ENCODE peak calls at places on chromosomes 7 and 10, in seven cellular contexts. A is neural progenitor cell; G is CD4-positive, alpha-beta memory T cell; Q is GM12878; J is lung; P is heart right ventricle; N is cardiac muscle cell. O is an unnamed sample. For H3K9me3 and H3K4me1, the result is how much of the 10 kb centered on the place peaks cover.

GRCh38 chr10:119723624-119724023 is 2.2 kb upstream of the INPP5F start:
- DNase-seq in A (peak), G (no peak), Q (no peak), J (no peak), P (no peak), N (no peak), O (no peak)

GRCh38 chr10:127945335-127945734 is 38.4 kb downstream of the PTPRE start:
- DNase-seq in A (no peak), G (peak), Q (no peak), J (peak), P (peak), N (peak), O (no peak)

GRCh38 chr10:36492590-36493510 is 632.5 kb upstream of the ANKRD30A start:
- DNase-seq in A (no peak), G (no peak), Q (no peak), J (no peak), P (no peak), N (peak), O (no peak)

GRCh38 chr10:78718032-78718572 is 350.7 kb upstream of the ZMIZ1 start:
- DNase-seq in A (no peak), G (no peak), Q (no peak), J (no peak), P (no peak), N (no peak), O (no peak)

GRCh38 chr7:44489955-44490350 is 505 bp downstream of the NUDCD3 start:
- DNase-seq in A (no peak), G (peak), Q (no peak), J (no peak), P (no peak), N (peak), O (peak)

GRCh38 chr7:102106625-102107024 is 180.0 kb upstream of the SH2B2 start:
- DNase-seq in A (no peak), G (no peak), Q (no peak), J (no peak), P (no peak), N (no peak), O (no peak)

GRCh38 chr10:121959671-121960070 is 15.3 kb downstream of the NSMCE4A start:
- DNase-seq in A (no peak), G (no peak), Q (no peak), J (no peak), P (no peak), N (no peak), O (no peak)

GRCh38 chr7:17546206-17546998 is 247.9 kb downstream of the AHR start:
- DNase-seq in A (no peak), G (no peak), Q (no peak), J (no peak), P (no peak), N (peak), O (no peak)

GRCh38 chr10:95290446-95290800 is 380 bp downstream of the PDLIM1 start:
- DNase-seq in A (peak), G (no peak), Q (no peak), J (no peak), P (no peak), N (no peak), O (no peak)

GRCh38 chr10:133306941-133307379 is 1.7 kb downstream of the TUBGCP2 start:
- DNase-seq in A (no peak), G (no peak), Q (no peak), J (no peak), P (no peak), N (no peak), O (no peak)

GRCh38 chr7:16816820-16817219 is 12.0 kb upstream of the AGR2 start:
- DNase-seq in A (no peak), G (no peak), Q (no peak), J (no peak), P (no peak), N (no peak), O (no peak)

GRCh38 chr7:120857558-120858298 is at the start of gene TSPAN12:
- DNase-seq in A (peak), G (peak), Q (no peak), J (peak), P (peak), N (peak), O (peak)

GRCh38 chr10:329361-330099 is 194.3 kb downstream of the ZMYND11 start:
- DNase-seq in A (peak), G (no peak), Q (no peak), J (peak), P (peak), N (peak), O (no peak)

GRCh38 chr10:86964061-86964846 is 4.0 kb upstream of the ADIRF start:
- DNase-seq in A (no peak), G (no peak), Q (no peak), J (no peak), P (no peak), N (no peak), O (no peak)

GRCh38 chr7:113015038-113015645 is 71.5 kb downstream of the GPR85 start:
- DNase-seq in A (no peak), G (no peak), Q (no peak), J (no peak), P (no peak), N (peak), O (no peak)

GRCh38 chr10:100816671-100817070 is 71.3 kb downstream of the PAX2 start:
- DNase-seq in A (peak), G (no peak), Q (no peak), J (no peak), P (no peak), N (no peak), O (peak)

GRCh38 chr7:55056577-55057480 is 38.0 kb downstream of the EGFR start:
- DNase-seq in A (no peak), G (no peak), Q (no peak), J (no peak), P (no peak), N (peak), O (no peak)

GRCh38 chr7:57343901-57344622 is 105.9 kb upstream of the ZNF716 start:
- DNase-seq in A (no peak), G (no peak), Q (no peak), J (no peak), P (peak), N (no peak), O (no peak)
- H3K9me3 ChIP-seq in A (under half), G (under half), Q (under half), J (under half), P (under half), N (under half), O (under half)

GRCh38 chr10:104259456-104259855 is 4.8 kb downstream of the GSTO1 start:
- DNase-seq in A (no peak), G (no peak), Q (no peak), J (no peak), P (no peak), N (no peak), O (no peak)
- H3K4me1 ChIP-seq in A (under half), G (half or more), Q (under half), J (under half), P (half or more), N (under half), O (under half)

DNA sequence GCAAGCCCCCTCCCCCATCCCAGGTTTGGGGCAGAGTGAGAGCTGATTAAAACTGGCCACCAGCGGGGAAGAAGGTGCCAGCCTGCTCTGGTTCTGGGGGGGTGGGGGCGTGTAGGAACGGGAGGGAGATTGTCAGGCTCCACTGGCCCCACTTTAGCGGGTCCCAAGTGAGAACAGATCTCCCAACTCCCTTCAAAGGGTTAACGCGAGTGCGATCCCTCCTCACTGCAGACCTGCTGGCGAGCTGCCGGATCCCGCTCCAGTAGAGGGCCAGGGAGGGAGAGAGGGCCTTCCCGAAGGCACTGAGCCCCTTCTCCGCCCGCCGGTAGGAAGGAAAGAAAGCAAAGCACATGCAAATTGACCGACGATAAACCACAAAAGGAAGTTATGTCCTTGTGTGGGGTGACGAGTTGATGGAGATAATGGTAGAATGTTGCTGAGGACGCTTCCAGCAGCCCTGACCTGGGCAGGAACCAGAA is 1.3 kb downstream of the NRG3 start:
- DNase-seq in A (peak), G (no peak), Q (no peak), J (no peak), P (no peak), N (peak), O (peak)
- H3K4me3 ChIP-seq in A (peak), G (no peak), Q (no peak), J (no peak), P (peak), N (peak), O (peak)

DNA sequence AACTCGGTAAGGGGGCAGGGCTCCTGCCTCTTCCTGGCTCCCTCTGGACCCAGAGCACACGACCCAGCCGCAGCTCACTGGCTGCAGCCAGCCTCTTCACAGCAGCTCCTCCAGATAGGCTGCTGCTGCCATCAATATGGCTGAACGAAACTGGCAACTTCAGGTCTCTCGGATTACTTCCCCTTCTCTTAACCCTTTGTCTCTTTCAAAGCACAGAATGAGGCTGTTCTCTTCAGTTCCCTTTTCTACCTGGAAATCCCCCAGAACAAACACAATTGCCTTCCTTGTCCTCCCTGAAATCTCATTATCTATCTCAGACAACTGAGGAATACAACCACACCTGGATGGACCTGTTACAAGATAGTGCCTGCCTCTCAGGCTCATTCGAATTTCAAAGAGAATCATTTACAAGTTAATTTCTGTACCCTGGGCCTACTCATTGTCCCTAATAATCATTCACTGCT is 193.4 kb upstream of the MBL2 start:
- DNase-seq in A (peak), G (no peak), Q (peak), J (no peak), P (no peak), N (no peak), O (no peak)
- H3K9me3 ChIP-seq in A (under half), G (under half), Q (under half), J (under half), P (under half), N (under half), O (under half)

GRCh38 chr7:30147223-30147622 is 12.4 kb downstream of the MTURN start:
- DNase-seq in A (no peak), G (no peak), Q (no peak), J (no peak), P (no peak), N (no peak), O (no peak)
- H3K4me1 ChIP-seq in A (under half), G (under half), Q (under half), J (under half), P (under half), N (under half), O (under half)

GRCh38 chr10:23190872-23191763 is 994 bp upstream of the PTF1A start:
- DNase-seq in A (peak), G (no peak), Q (no peak), J (peak), P (no peak), N (no peak), O (no peak)
- H3K4me3 ChIP-seq in A (peak), G (no peak), Q (no peak), J (no peak), P (no peak), N (no peak), O (peak)

GRCh38 chr7:620052-620451 is 100.4 kb upstream of the PDGFA start:
- DNase-seq in A (no peak), G (no peak), Q (no peak), J (no peak), P (no peak), N (peak), O (peak)

GRCh38 chr7:625376-625971 is 101.0 kb upstream of the DNAAF5 start:
- DNase-seq in A (no peak), G (no peak), Q (no peak), J (no peak), P (no peak), N (no peak), O (no peak)

GRCh38 chr7:620885-621284 is 101.2 kb upstream of the PDGFA start:
- DNase-seq in A (no peak), G (no peak), Q (no peak), J (no peak), P (no peak), N (no peak), O (no peak)

GRCh38 chr7:621572-622285 is 102.1 kb upstream of the PDGFA start:
- DNase-seq in A (no peak), G (no peak), Q (no peak), J (no peak), P (no peak), N (no peak), O (no peak)

GRCh38 chr7:623464-623863 is 103.0 kb upstream of the DNAAF5 start:
- DNase-seq in A (no peak), G (no peak), Q (no peak), J (no peak), P (no peak), N (no peak), O (no peak)
- H3K9me3 ChIP-seq in A (under half), G (under half), Q (under half), J (under half), P (under half), N (under half), O (under half)

GRCh38 chr7:130436253-130436652 is 4.6 kb downstream of the CEP41 start:
- DNase-seq in A (no peak), G (no peak), Q (no peak), J (no peak), P (no peak), N (no peak), O (no peak)
- H3K4me1 ChIP-seq in A (under half), G (under half), Q (under half), J (under half), P (under half), N (under half), O (under half)

GRCh38 chr10:13529714-13529973 is 830 bp upstream of the BEND7 start:
- DNase-seq in A (no peak), G (no peak), Q (no peak), J (no peak), P (no peak), N (no peak), O (no peak)

GRCh38 chr10:13527864-13528137 is 1.0 kb downstream of the BEND7 start:
- DNase-seq in A (no peak), G (no peak), Q (no peak), J (no peak), P (no peak), N (no peak), O (no peak)

GRCh38 chr10:13526952-13527863 is 1.6 kb downstream of the BEND7 start:
- DNase-seq in A (peak), G (no peak), Q (no peak), J (no peak), P (no peak), N (peak), O (no peak)

GRCh38 chr10:13528138-13528874 is 508 bp downstream of the BEND7 start:
- DNase-seq in A (peak), G (no peak), Q (no peak), J (no peak), P (no peak), N (peak), O (no peak)

DNA sequence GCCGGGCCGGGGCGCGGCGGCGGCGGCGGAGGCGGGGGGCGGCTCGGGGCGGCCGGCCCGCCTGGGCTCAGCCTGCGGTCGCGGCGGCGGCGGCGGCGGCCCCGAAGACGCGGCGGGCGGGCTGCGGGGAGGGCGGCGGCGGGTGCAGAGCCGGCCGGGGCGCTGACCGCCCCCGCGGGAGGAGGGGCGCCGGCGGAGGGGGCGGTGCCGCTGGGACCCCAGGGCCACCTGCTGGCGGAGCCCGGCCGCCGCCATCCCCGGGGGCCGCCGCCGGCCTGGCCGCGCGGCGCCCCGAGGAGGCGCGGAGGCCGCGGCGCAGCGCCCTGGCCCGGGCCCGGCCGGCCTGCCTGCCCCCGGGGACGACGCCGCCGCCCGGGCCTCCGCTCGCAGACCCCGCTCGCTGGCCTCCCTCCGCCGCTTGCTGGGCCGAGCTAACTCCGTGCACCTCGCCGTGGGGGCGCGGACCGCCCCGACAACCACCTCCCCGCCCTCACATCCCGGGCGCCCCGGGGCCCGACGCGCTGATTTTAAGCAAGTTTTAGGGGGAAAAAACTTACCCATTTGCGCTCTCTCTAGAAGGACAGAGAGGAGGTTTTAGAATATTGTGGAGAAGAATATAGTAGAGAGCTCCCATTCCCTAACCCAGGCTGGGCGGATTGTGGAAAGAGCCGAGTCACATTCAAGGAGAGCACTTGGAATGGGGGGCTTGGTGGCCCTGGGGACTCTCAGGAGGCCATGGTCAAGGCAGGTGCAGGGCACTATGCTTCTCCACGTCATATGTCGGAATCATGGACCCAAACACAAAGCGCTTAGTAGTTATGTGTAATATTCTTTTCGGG is at the start of gene BEND7:
- DNase-seq in A (peak), G (no peak), Q (no peak), J (no peak), P (peak), N (peak), O (no peak)
- H3K4me3 ChIP-seq in A (peak), G (no peak), Q (no peak), J (peak), P (peak), N (peak), O (peak)

DNA sequence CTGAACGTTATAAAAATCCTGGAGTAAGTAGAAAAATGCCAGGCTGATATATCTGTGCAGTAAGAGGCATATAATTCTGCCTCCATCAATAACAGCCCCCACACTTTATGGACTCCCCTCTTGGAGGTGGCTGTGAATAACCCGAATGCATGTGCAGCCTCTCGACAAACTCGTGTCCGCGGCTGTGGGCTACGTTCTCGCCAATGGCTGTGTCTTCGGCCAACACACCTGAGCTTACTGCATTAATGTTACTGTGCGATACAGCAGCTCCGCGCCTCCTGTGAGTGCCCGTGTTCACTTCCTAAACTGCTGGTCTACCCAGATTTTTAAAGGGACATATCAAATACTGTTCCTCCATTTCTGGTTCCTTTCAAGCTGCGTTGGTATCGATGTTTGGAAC is 209.4 kb downstream of the ADARB2 start:
- DNase-seq in A (no peak), G (no peak), Q (no peak), J (no peak), P (no peak), N (no peak), O (no peak)
- H3K9me3 ChIP-seq in A (under half), G (under half), Q (under half), J (under half), P (under half), N (under half), O (under half)